ENCODE peak calls at places on chromosomes 4 and X, in five cellular contexts. Q, Z, L, B and R are unnamed samples.

GRCh38 chr4:151850751-151851150 is 89.9 kb upstream of the GATB start:
- DNase-seq in L (peak), Q (no peak), B (no peak), Z (no peak), R (peak)

GRCh38 chr4:33316033-33316432 is 2595.9 kb downstream of the PCDH7 start:
- DNase-seq in B (no peak), Z (no peak), L (no peak), Q (no peak), R (peak)

GRCh38 chr4:123986268-123986798 is 589.7 kb downstream of the SPRY1 start:
- DNase-seq in Z (no peak), B (peak), L (peak), Q (peak), R (peak)

GRCh38 chrX:115413246-115413878 is 123.8 kb downstream of the LUZP4 start:
- DNase-seq in B (no peak), L (peak), Z (no peak), Q (no peak), R (no peak)

GRCh38 chrX:48496660-48497059 is 12.1 kb upstream of the PORCN start:
- DNase-seq in Z (no peak), Q (no peak), B (no peak), L (no peak), R (peak)

GRCh38 chr4:52869196-52869595 is 7.1 kb downstream of the RASL11B start:
- DNase-seq in L (peak), B (peak), Q (peak), Z (no peak), R (peak)

GRCh38 chr4:106898621-106899230 is 137.4 kb downstream of the DKK2 start:
- DNase-seq in B (no peak), Q (peak), Z (peak), L (peak), R (peak)

GRCh38 chr4:143441678-143442077 is 71.8 kb upstream of the SMARCA5 start:
- DNase-seq in L (no peak), Q (no peak), B (no peak), Z (no peak), R (no peak)

GRCh38 chr4:72446353-72447055 is 122.5 kb downstream of the ADAMTS3 start:
- DNase-seq in Z (no peak), Q (peak), L (no peak), B (no peak), R (peak)

GRCh38 chr4:74311696-74312313 is 3.5 kb downstream of the EPGN start:
- DNase-seq in Z (peak), B (no peak), L (peak), Q (peak), R (peak)

GRCh38 chr4:99811850-99812249 is 4.8 kb upstream of the DAPP1 start:
- DNase-seq in Z (no peak), L (peak), B (no peak), Q (peak), R (no peak)

GRCh38 chr4:8726344-8726851 is 133.8 kb downstream of the CPZ start:
- DNase-seq in B (no peak), L (no peak), Q (no peak), Z (no peak), R (no peak)

GRCh38 chr4:182405087-182405486 is 161.9 kb downstream of the TENM3 start:
- DNase-seq in Z (no peak), Q (no peak), L (no peak), B (no peak), R (no peak)

GRCh38 chrX:53000447-53001208 is 42.3 kb upstream of the FAM156A start:
- DNase-seq in Z (no peak), Q (no peak), B (no peak), L (no peak), R (no peak)

GRCh38 chr4:83174844-83175414 is 60.4 kb upstream of the PLAC8 start:
- DNase-seq in Z (no peak), Q (no peak), L (no peak), B (no peak), R (no peak)

GRCh38 chr4:173159791-173160190 is 8.8 kb upstream of the GALNT7 start:
- DNase-seq in Q (no peak), B (no peak), Z (no peak), L (no peak), R (no peak)

GRCh38 chr4:139902328-139903217 is 237.0 kb downstream of the MGST2 start:
- DNase-seq in L (peak), B (no peak), Z (no peak), Q (peak), R (peak)

GRCh38 chr4:182925298-182925738 is 8.1 kb upstream of the DCTD start:
- DNase-seq in Q (peak), Z (peak), L (peak), B (peak), R (peak)

GRCh38 chr4:98092833-98093439 is 50.3 kb downstream of the STPG2 start:
- DNase-seq in Q (peak), L (peak), B (no peak), Z (no peak), R (peak)

GRCh38 chrX:53939127-53939526 is 105.1 kb downstream of the PHF8 start:
- DNase-seq in B (no peak), L (no peak), Z (no peak), Q (no peak), R (no peak)

GRCh38 chr4:106062452-106062875 is 167.2 kb downstream of the NPNT start:
- DNase-seq in L (peak), B (no peak), Q (peak), Z (no peak), R (peak)

GRCh38 chr4:123832173-123833026 is 435.8 kb downstream of the SPRY1 start:
- DNase-seq in Z (no peak), L (peak), B (peak), Q (peak), R (peak)

GRCh38 chr4:10733486-10733885 is 48.9 kb upstream of the CLNK start:
- DNase-seq in B (no peak), L (no peak), Z (no peak), Q (no peak), R (no peak)

GRCh38 chrX:124736553-124737240 is 390.3 kb downstream of the SH2D1A start:
- DNase-seq in Z (no peak), B (no peak), L (no peak), Q (no peak), R (no peak)

GRCh38 chr4:87843936-87844335 is 11.2 kb downstream of the MEPE start:
- DNase-seq in L (peak), B (no peak), Z (no peak), Q (peak), R (peak)

GRCh38 chr4:73066928-73067327 is 2.6 kb downstream of the COX18 start:
- DNase-seq in B (no peak), Q (no peak), Z (no peak), L (no peak), R (no peak)

GRCh38 chr4:176123710-176124407 is 58.2 kb downstream of the WDR17 start:
- DNase-seq in Q (peak), B (no peak), L (peak), Z (peak), R (no peak)

GRCh38 chrX:104084534-104085277 is 8.7 kb upstream of the TMSB15C start:
- DNase-seq in Q (no peak), L (no peak), B (no peak), Z (no peak), R (no peak)

GRCh38 chr4:140359571-140360427 is 13.6 kb upstream of the SCOC start:
- DNase-seq in B (peak), Q (peak), Z (peak), L (peak), R (peak)

GRCh38 chr4:78297075-78297815 is 240.1 kb downstream of the FRAS1 start:
- DNase-seq in Q (peak), B (no peak), Z (no peak), L (peak), R (peak)

GRCh38 chr4:43360296-43360695 is 467.8 kb downstream of the GRXCR1 start:
- DNase-seq in L (no peak), Q (no peak), B (no peak), Z (no peak), R (no peak)

GRCh38 chr4:150224896-150225591 is 146.8 kb downstream of the DCLK2 start:
- DNase-seq in Q (peak), L (peak), B (no peak), Z (no peak), R (peak)

GRCh38 chr4:3673716-3674478 is 92.3 kb upstream of the ADRA2C start:
- DNase-seq in Q (no peak), L (no peak), Z (no peak), B (peak), R (no peak)

GRCh38 chr4:185915271-185915670 is 103.3 kb upstream of the SORBS2 start:
- DNase-seq in Z (no peak), B (no peak), L (no peak), Q (no peak), R (no peak)

GRCh38 chr4:108361886-108362285 is 193.2 kb upstream of the LEF1 start:
- DNase-seq in Q (no peak), B (no peak), L (no peak), Z (no peak), R (no peak)

GRCh38 chr4:55086561-55086960 is 38.8 kb downstream of the KDR start:
- DNase-seq in Z (no peak), Q (no peak), B (no peak), L (no peak), R (no peak)

GRCh38 chr4:82998898-82999297 is 11.7 kb downstream of the LIN54 start:
- DNase-seq in Q (no peak), Z (no peak), B (no peak), L (no peak), R (no peak)

GRCh38 chr4:40627540-40627939 is 2.1 kb downstream of the RBM47 start:
- DNase-seq in B (no peak), L (no peak), Z (no peak), Q (no peak), R (no peak)

GRCh38 chr4:40626183-40626990 is 3.3 kb downstream of the RBM47 start:
- DNase-seq in B (no peak), Q (no peak), Z (no peak), L (no peak), R (no peak)

GRCh38 chr4:40629401-40630334 is at the start of gene RBM47:
- DNase-seq in B (peak), Q (peak), L (peak), Z (peak), R (peak)

GRCh38 chr4:40628888-40629287 is 776 bp downstream of the RBM47 start:
- DNase-seq in Q (no peak), B (no peak), L (no peak), Z (no peak), R (no peak)

DNA sequence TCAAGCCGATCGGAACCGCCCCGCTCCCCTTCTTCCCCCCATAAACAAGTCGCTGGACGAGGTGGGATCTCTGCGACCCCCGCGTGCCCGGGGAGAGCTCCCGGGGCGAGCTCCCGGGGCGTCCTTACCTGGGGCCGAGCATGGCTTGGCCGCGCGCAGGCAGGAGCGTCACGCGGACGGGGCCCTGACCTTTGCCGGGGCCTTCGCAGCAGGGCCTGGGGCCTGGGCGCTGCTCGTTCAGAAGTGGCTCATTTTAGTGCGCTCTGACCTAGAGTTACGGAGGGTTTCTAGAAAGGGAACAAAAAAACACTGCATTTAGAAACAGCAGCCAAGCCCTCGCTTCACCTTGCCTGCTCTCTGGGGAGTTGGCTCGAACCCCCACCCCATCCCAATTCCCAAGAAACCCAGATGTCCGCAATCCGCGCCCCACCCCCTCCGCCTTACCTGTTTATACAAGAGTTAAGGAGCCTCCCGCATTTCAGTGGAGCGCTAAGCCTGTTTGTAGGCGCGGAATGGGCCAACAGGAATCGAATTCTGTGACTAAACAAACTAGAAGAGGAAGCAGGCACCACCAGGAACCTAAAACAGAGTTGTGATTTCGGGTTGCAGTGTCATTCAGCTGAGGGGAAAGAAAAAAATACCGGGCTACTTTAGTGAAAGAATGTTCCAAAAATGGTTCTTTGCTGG is 814 bp upstream of the RBM47 start:
- DNase-seq in Q (no peak), L (no peak), B (peak), Z (peak), R (no peak)
- H3K4me3 ChIP-seq in Q (no peak), L (peak), B (peak), Z (no peak), R (peak)

GRCh38 chrX:153651540-153652079 is 4.6 kb downstream of the DUSP9 start:
- DNase-seq in Q (no peak), Z (no peak), B (no peak), L (no peak), R (peak)
- TF ChIP-seq CTCF in Q (peak), Z (peak), B (no peak), L (peak), R (no peak)

GRCh38 chrX:2486476-2487133 is 14.2 kb downstream of the DHRSX start:
- DNase-seq in Z (no peak), Q (no peak), B (no peak), L (no peak), R (no peak)
- H3K4me3 ChIP-seq in Z (no peak), Q (no peak), B (no peak), L (no peak), R (no peak)

GRCh38 chrX:13285693-13286092 is 34.2 kb downstream of the ATXN3L start:
- DNase-seq in Z (no peak), L (no peak), B (no peak), Q (no peak), R (no peak)
- TF ChIP-seq CTCF in Z (no peak), L (no peak), B (no peak), Q (no peak), R (no peak)

DNA sequence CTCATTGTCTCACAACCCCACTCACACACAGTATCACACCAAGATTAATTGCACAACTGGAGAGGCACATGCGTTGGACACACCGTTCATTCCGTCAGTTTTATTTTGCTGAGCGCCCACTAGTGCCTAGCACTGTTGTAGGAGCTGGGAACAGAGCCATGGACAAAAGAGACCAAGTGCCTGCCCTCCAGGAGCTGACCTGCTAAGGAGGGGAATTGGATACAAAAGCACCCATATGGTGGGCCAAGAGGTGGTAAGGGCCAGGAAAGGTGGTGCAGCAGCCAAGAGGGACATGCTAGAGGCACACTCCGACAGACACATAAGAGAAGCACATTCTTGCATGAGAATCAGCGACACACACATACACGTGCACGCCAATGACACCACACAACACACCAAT is 705 bp upstream of the CRMP1 start:
- DNase-seq in Q (no peak), Z (no peak), B (no peak), L (no peak), R (no peak)
- H3K4me3 ChIP-seq in Q (no peak), Z (no peak), B (no peak), L (no peak), R (no peak)

DNA sequence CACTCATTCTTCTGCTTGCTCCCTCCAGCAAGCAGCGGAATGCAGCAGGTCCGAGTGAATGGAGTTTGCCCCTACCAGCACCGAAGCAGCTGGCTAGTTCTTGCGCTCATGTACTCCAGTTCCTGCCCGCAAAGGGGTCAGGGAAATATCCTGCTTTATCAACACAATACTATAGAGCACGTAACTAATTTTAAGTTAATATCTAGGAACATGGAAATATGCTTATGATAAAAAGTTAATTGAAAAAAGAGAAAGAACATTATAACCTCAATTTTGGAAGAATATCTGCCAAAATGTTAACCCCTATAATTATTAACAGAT is 195.6 kb downstream of the SNCA start:
- DNase-seq in L (no peak), Q (no peak), Z (no peak), B (no peak), R (no peak)
- TF ChIP-seq CTCF in L (no peak), Q (no peak), Z (no peak), B (no peak), R (no peak)